ENCODE peak calls at places on chromosomes 4 and X, in seven cellular contexts. L, K, Z, Q, M, R and C are unnamed samples.

GRCh38 chr4:171117457-171117856 is 695.7 kb upstream of the GALNTL6 start:
- DNase-seq in Q (no peak), K (no peak), Z (no peak), L (no peak), M (no peak), R (no peak), C (no peak)

GRCh38 chrX:56794831-56795230 is 65.8 kb downstream of the NBDY start:
- DNase-seq in L (no peak), M (no peak), K (no peak), Z (no peak), Q (no peak), R (peak; percentile 1), C (no peak)

GRCh38 chrX:66408507-66408906 is 230.4 kb downstream of the EDA2R start:
- DNase-seq in Z (no peak), R (no peak), M (no peak), K (no peak), Q (no peak), L (no peak), C (no peak)

GRCh38 chr4:126777649-126778048 is 855.1 kb upstream of the INTU start:
- DNase-seq in Z (no peak), R (no peak), Q (no peak), K (no peak), M (peak; percentile 87), L (no peak), C (no peak)

GRCh38 chrX:129649268-129650182 is 5.2 kb downstream of the APLN start:
- DNase-seq in L (no peak), Q (no peak), Z (no peak), M (peak; percentile 58), R (peak; percentile 8), K (no peak), C (no peak)

GRCh38 chr4:137263206-137263605 is 269.1 kb downstream of the PCDH18 start:
- DNase-seq in Q (no peak), R (no peak), Z (no peak), L (no peak), M (no peak), K (no peak), C (no peak)

GRCh38 chrX:44415639-44416386 is 72.3 kb upstream of the EFHC2 start:
- DNase-seq in K (no peak), L (no peak), R (peak; percentile 89), Z (no peak), M (no peak), Q (no peak), C (no peak)

GRCh38 chr4:83328486-83328885 is 6.2 kb downstream of the HPSE start:
- DNase-seq in K (no peak), L (no peak), R (no peak), M (no peak), Q (no peak), Z (no peak), C (no peak)

GRCh38 chrX:47380268-47380667 is 9.9 kb downstream of the ZNF157 start:
- DNase-seq in M (no peak), Q (peak; percentile 42), K (no peak), L (peak; percentile 69), R (peak; percentile 29), Z (peak; percentile 16), C (peak; percentile 40)

GRCh38 chrX:16839852-16840460 is 30.2 kb downstream of the RBBP7 start:
- DNase-seq in M (peak; percentile 87), Q (no peak), Z (no peak), L (no peak), K (no peak), R (no peak), C (peak; percentile 61)

GRCh38 chr4:183831026-183831446 is 74.1 kb upstream of the STOX2 start:
- DNase-seq in L (no peak), M (no peak), Z (no peak), K (no peak), R (no peak), Q (no peak), C (no peak)

GRCh38 chrX:38574858-38575257 is 13.5 kb downstream of the TSPAN7 start:
- DNase-seq in L (no peak), K (no peak), Q (no peak), R (no peak), M (no peak), Z (no peak), C (no peak)

GRCh38 chr4:40354158-40354557 is 19.0 kb downstream of the CHRNA9 start:
- DNase-seq in Z (no peak), R (no peak), K (no peak), L (no peak), M (no peak), Q (no peak), C (no peak)

GRCh38 chr4:52659722-52660261 is 691 bp upstream of the USP46 start:
- DNase-seq in K (peak; percentile 87), Z (peak; percentile 81), R (peak; percentile 71), L (no peak), Q (peak; percentile 71), M (peak; percentile 23), C (peak; percentile 68)

GRCh38 chr4:55396305-55397023 is 707 bp downstream of the TMEM165 start:
- DNase-seq in L (peak; percentile 6), Q (peak; percentile 61), R (peak; percentile 46), K (peak; percentile 70), M (peak; percentile 43), Z (peak; percentile 59), C (peak; percentile 56)

GRCh38 chrX:31508338-31508737 is 436.5 kb upstream of the FTHL17 start:
- DNase-seq in K (no peak), L (no peak), R (no peak), Q (no peak), M (peak; percentile 82), Z (no peak), C (no peak)

GRCh38 chr4:107666134-107666533 is 53.9 kb downstream of the PAPSS1 start:
- DNase-seq in L (no peak), K (no peak), Z (no peak), M (peak; percentile 29), Q (no peak), R (no peak), C (no peak)

GRCh38 chrX:55489315-55490009 is at the start of gene USP51:
- DNase-seq in R (peak; percentile 42), Q (peak; percentile 59), M (peak; percentile 20), Z (peak; percentile 24), L (no peak), K (peak; percentile 56), C (peak; percentile 52)

GRCh38 chrX:119990995-119991787 is 47.6 kb upstream of the NKAP start:
- DNase-seq in K (no peak), R (no peak), M (no peak), Q (peak; percentile 47), Z (no peak), L (no peak), C (no peak)

GRCh38 chr4:5874811-5875465 is 17.9 kb downstream of the CRMP1 start:
- DNase-seq in Q (no peak), L (no peak), Z (no peak), M (peak; percentile 70), R (no peak), K (no peak), C (no peak)

GRCh38 chr4:138890921-138891570 is 124.5 kb upstream of the NOCT start:
- DNase-seq in K (no peak), M (no peak), L (no peak), R (no peak), Z (no peak), Q (no peak), C (no peak)

GRCh38 chr4:137414802-137415201 is 117.5 kb downstream of the PCDH18 start:
- DNase-seq in R (no peak), K (no peak), Q (no peak), Z (no peak), M (no peak), L (no peak), C (no peak)

GRCh38 chrX:107293056-107293455 is 86.6 kb downstream of the DNAAF6 start:
- DNase-seq in K (no peak), M (no peak), Z (no peak), Q (no peak), R (no peak), L (no peak), C (no peak)

GRCh38 chrX:144616317-144616716 is 631.0 kb upstream of the SPANXN1 start:
- DNase-seq in Q (no peak), R (no peak), M (peak; percentile 1), K (no peak), L (no peak), Z (no peak), C (no peak)
- H3K27me3 ChIP-seq in Q (no peaks in the 10 kb centered on the region), R (no peaks in the 10 kb centered on the region), M (no peaks in the 10 kb centered on the region), K (no peaks in the 10 kb centered on the region), L (no peaks in the 10 kb centered on the region), Z (no peaks in the 10 kb centered on the region), C (no peaks in the 10 kb centered on the region)

DNA sequence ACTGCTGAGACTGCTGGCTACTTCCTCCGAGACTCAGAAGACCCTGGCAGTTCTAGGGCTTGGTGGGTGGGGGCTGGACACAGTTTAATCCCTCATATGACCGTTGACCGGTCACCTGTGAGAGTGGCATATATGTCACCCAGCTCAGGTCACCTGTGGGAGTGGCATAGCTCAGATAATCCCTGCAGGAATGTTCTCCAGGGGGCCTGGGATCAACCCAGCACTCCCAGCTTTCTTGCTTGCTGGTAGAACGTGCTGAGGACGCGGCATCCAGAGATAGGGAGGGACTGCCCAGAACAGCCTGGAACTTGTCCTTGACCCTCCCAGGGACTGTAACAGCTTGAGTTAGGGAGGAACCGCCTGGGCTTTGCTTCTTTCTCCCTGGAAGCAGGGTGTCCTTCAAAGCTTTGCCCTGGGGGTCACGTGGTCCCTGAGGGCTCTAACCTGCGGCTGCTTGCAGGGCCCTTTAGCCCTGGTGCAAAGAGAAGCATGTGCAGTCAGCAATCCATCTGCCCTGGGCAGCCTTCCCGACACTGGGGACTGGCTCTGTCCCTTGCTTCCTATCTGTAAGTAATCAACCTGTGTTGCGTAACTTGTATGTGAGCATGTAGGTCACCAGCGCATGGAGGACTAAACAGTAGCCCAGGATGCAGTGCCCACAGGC is 55.3 kb downstream of the ZFYVE28 start:
- DNase-seq in Q (peak; percentile 47), R (peak; percentile 78), M (no peak), L (no peak), K (peak; percentile 88), Z (no peak), C (no peak)
- H3K4me1 ChIP-seq in Q (peaks cover 27% of the 10 kb centered on the region), R (peaks cover 34% of the 10 kb centered on the region), M (no peaks in the 10 kb centered on the region), L (peaks cover 7% of the 10 kb centered on the region), K (peaks cover 28% of the 10 kb centered on the region), Z (peaks cover 42% of the 10 kb centered on the region), C (no peaks in the 10 kb centered on the region)

GRCh38 chr4:8794491-8794890 is 77.1 kb downstream of the HMX1 start:
- DNase-seq in K (no peak), M (no peak), L (no peak), R (no peak), Z (no peak), Q (no peak), C (no peak)
- H3K27me3 ChIP-seq in K (no peaks in the 10 kb centered on the region), M (no peaks in the 10 kb centered on the region), L (no peaks in the 10 kb centered on the region), R (no peaks in the 10 kb centered on the region), Z (peaks cover 45% of the 10 kb centered on the region), Q (peaks cover 2% of the 10 kb centered on the region), C (no peaks in the 10 kb centered on the region)

GRCh38 chr4:7936963-7937362 is 2.7 kb downstream of the AFAP1 start:
- DNase-seq in M (no peak), Z (no peak), L (no peak), R (no peak), Q (no peak), K (no peak), C (no peak)

GRCh38 chr4:7929530-7929951 is 10.1 kb downstream of the AFAP1 start:
- DNase-seq in M (no peak), Z (no peak), K (no peak), L (no peak), Q (peak; percentile 72), R (peak; percentile 56), C (no peak)

GRCh38 chr4:7933631-7934510 is 5.8 kb downstream of the AFAP1 start:
- DNase-seq in Z (no peak), R (no peak), K (no peak), Q (no peak), L (no peak), M (peak; percentile 72), C (peak; percentile 1)

GRCh38 chr4:7928711-7929505 is 10.8 kb downstream of the AFAP1 start:
- DNase-seq in K (no peak), R (no peak), L (no peak), Q (no peak), Z (no peak), M (no peak), C (no peak)

GRCh38 chr4:7932333-7932732 is 7.3 kb downstream of the AFAP1 start:
- DNase-seq in M (no peak), R (no peak), K (no peak), Q (no peak), L (no peak), Z (no peak), C (no peak)
- H3K4me1 ChIP-seq in M (peaks cover 6% of the 10 kb centered on the region), R (peaks cover 40% of the 10 kb centered on the region), K (no peaks in the 10 kb centered on the region), Q (peaks cover 28% of the 10 kb centered on the region), L (no peaks in the 10 kb centered on the region), Z (peaks cover 16% of the 10 kb centered on the region), C (peaks cover 2% of the 10 kb centered on the region)